ENCODE peak calls at places on chromosomes 13 and 19, in nine cellular contexts. O is left lung; D is left colon; E is WTC11; X is omental fat pad; T is activated CD8-positive, alpha-beta memory T cell treated with anti-CD3 and anti-CD28 coated beads, Interleukin-2, amount 10 ng/mL, durations not matched to agents 7 days and 5 days; M is upper lobe of right lung; Z is natural killer cell; G is gastroesophageal sphincter. S is an unnamed sample.

GRCh38 chr13:84653915-84654534 is 771.8 kb upstream of the SLITRK1 start:
- ATAC-seq in E (no peak), G (no peak), T (no peak), D (no peak), O (no peak), X (no peak), M (no peak), Z (no peak), S (no peak)

GRCh38 chr19:1395194-1396018 is 5.9 kb downstream of the GAMT start:
- ATAC-seq in O (no peak), X (no peak), E (no peak), T (no peak), D (peak; percentile 34), G (peak; percentile 11), Z (no peak), M (no peak), S (peak; percentile 1)

GRCh38 chr13:26557051-26557392 is 461 bp upstream of the WASF3 start:
- ATAC-seq in M (peak; percentile 29), G (peak; percentile 17), E (peak; percentile 66), X (peak; percentile 55), O (peak; percentile 47), D (no peak), T (peak; percentile 35), Z (no peak), S (peak; percentile 50)

GRCh38 chr19:58380736-58381459 is at the start of gene ZNF837:
- ATAC-seq in M (peak; percentile 95), X (peak; percentile 94), O (peak; percentile 95), Z (peak; percentile 94), T (peak; percentile 89), D (peak; percentile 90), G (peak; percentile 97), E (peak; percentile 90), S (peak; percentile 93)

GRCh38 chr13:59755647-59756290 is 408.0 kb downstream of the DIAPH3 start:
- ATAC-seq in M (no peak), D (no peak), X (no peak), O (no peak), E (no peak), Z (no peak), T (no peak), G (no peak), S (no peak)

GRCh38 chr13:50598338-50598737 is 245.2 kb downstream of the DLEU7 start:
- ATAC-seq in Z (no peak), M (no peak), X (no peak), D (no peak), E (no peak), G (no peak), O (no peak), T (no peak), S (peak; percentile 33)

GRCh38 chr19:17255150-17255621 is 9.4 kb downstream of the USHBP1 start:
- ATAC-seq in X (no peak), T (no peak), E (peak; percentile 63), G (no peak), O (peak; percentile 96), Z (no peak), D (peak; percentile 63), M (peak; percentile 90), S (peak; percentile 53)

GRCh38 chr19:1675633-1676350 is 23.4 kb upstream of the TCF3 start:
- ATAC-seq in D (no peak), M (no peak), Z (no peak), G (no peak), X (no peak), O (no peak), E (no peak), T (no peak), S (no peak)

GRCh38 chr19:50300814-50301606 is 28.2 kb downstream of the KCNC3 start:
- ATAC-seq in E (no peak), D (no peak), G (no peak), Z (no peak), M (peak; percentile 47), X (no peak), O (peak; percentile 81), T (peak; percentile 64), S (peak; percentile 79)

GRCh38 chr13:49625392-49626137 is 2.7 kb upstream of the ARL11 start:
- ATAC-seq in Z (no peak), E (no peak), M (peak; percentile 88), O (peak; percentile 67), G (no peak), D (peak; percentile 92), T (no peak), X (peak; percentile 34), S (peak; percentile 67)

GRCh38 chr19:55485439-55486011 is 537 bp downstream of the NAT14 start:
- ATAC-seq in O (no peak), X (no peak), T (no peak), G (no peak), D (no peak), M (no peak), E (no peak), Z (peak; percentile 22), S (no peak)

GRCh38 chr13:43127827-43128226 is 104.4 kb downstream of the DNAJC15 start:
- ATAC-seq in T (peak; percentile 55), G (no peak), X (no peak), M (no peak), Z (peak; percentile 30), D (no peak), O (no peak), E (no peak), S (no peak)

GRCh38 chr13:77698211-77699058 is 948 bp downstream of the SLAIN1 start:
- ATAC-seq in X (peak; percentile 39), Z (peak; percentile 61), G (peak; percentile 26), D (peak; percentile 52), O (peak; percentile 18), E (peak; percentile 29), T (peak; percentile 52), M (peak; percentile 31), S (peak; percentile 25)

GRCh38 chr19:892243-892996 is 567 bp downstream of the MED16 start:
- ATAC-seq in G (peak; percentile 50), E (peak; percentile 52), O (peak; percentile 65), M (peak; percentile 71), D (peak; percentile 58), Z (peak; percentile 68), X (peak; percentile 48), T (peak; percentile 63), S (peak; percentile 28)

GRCh38 chr13:113843063-113843654 is 20.7 kb downstream of the GAS6 start:
- ATAC-seq in M (no peak), E (no peak), X (no peak), T (no peak), D (no peak), Z (no peak), G (no peak), O (no peak), S (no peak)

GRCh38 chr13:73368608-73369007 is 309.8 kb downstream of the KLF5 start:
- ATAC-seq in T (no peak), D (peak; percentile 28), X (no peak), Z (no peak), G (no peak), O (no peak), M (peak; percentile 9), E (no peak), S (peak; percentile 80)

GRCh38 chr19:54670576-54671347 is 8.0 kb downstream of the LILRB4 start:
- ATAC-seq in M (peak; percentile 49), Z (no peak), E (no peak), X (no peak), O (peak; percentile 60), T (no peak), G (no peak), D (no peak), S (no peak)

GRCh38 chr19:9936151-9937000 is at the start of gene OLFM2:
- ATAC-seq in D (no peak), E (peak; percentile 32), T (no peak), M (no peak), X (no peak), G (no peak), O (no peak), Z (no peak), S (no peak)

S was measured in esophagus mucosa.